ENCODE peak calls at places on chromosomes 1 and 21, in seven cellular contexts. A is endodermal cell, N is IMR-90, K is neuronal stem cell, I is K562, Z is astrocyte, Q is HCT116. B is an unnamed sample. For H3K4me1, the result is how much of the 10 kb centered on the place peaks cover.

GRCh38 chr1:236853916-236854601 is 59.0 kb downstream of the MTR start:
- DNase-seq in K (no peak), Z (peak), Q (no peak), A (no peak), N (peak), I (no peak), B (no peak)

GRCh38 chr1:100734716-100735115 is 15.2 kb downstream of the VCAM1 start:
- DNase-seq in A (no peak), N (peak), Q (no peak), Z (peak), K (no peak), I (no peak), B (no peak)

GRCh38 chr1:84836145-84836544 is 56.9 kb downstream of the LPAR3 start:
- DNase-seq in Z (no peak), K (no peak), Q (peak), N (no peak), I (no peak), A (no peak), B (no peak)

GRCh38 chr1:219478811-219479210 is 134.1 kb downstream of the ZC3H11B start:
- DNase-seq in A (no peak), I (no peak), Z (no peak), K (no peak), N (no peak), Q (no peak), B (no peak)

GRCh38 chr1:2474933-2475371 is 1.1 kb upstream of the PLCH2 start:
- DNase-seq in Z (no peak), A (no peak), N (no peak), I (peak), K (no peak), Q (no peak), B (peak)

GRCh38 chr1:183783896-183784637 is 20.9 kb upstream of the RGL1 start:
- DNase-seq in K (no peak), A (no peak), Q (no peak), N (peak), Z (peak), I (no peak), B (peak)

GRCh38 chr1:238143038-238143437 is 252.3 kb upstream of the ZP4 start:
- DNase-seq in I (no peak), Z (no peak), N (no peak), K (no peak), Q (no peak), A (no peak), B (no peak)

GRCh38 chr1:81834921-81835698 is 34.4 kb downstream of the ADGRL2 start:
- DNase-seq in N (peak), Q (no peak), Z (peak), I (no peak), K (no peak), A (no peak), B (no peak)

GRCh38 chr1:70504176-70504820 is 93.2 kb downstream of the CTH start:
- DNase-seq in N (no peak), K (no peak), A (no peak), Z (peak), Q (no peak), I (peak), B (no peak)

GRCh38 chr1:66503841-66504470 is 30.0 kb upstream of the SGIP1 start:
- DNase-seq in Z (peak), K (peak), A (peak), Q (peak), I (peak), N (peak), B (no peak)

GRCh38 chr1:211870156-211870555 is 39.6 kb upstream of the LPGAT1 start:
- DNase-seq in K (no peak), A (no peak), N (no peak), I (no peak), Z (peak), Q (no peak), B (no peak)

GRCh38 chr1:1331068-1331965 is at the start of gene TAS1R3:
- DNase-seq in N (no peak), Q (no peak), A (no peak), K (no peak), I (no peak), Z (no peak), B (no peak)

GRCh38 chr1:156282143-156282478 is 514 bp downstream of the SMG5 start:
- DNase-seq in K (no peak), I (no peak), Z (no peak), A (no peak), N (no peak), Q (peak), B (no peak)

GRCh38 chr1:221739018-221739676 is 2.7 kb downstream of the DUSP10 start:
- DNase-seq in Q (no peak), N (no peak), A (no peak), I (no peak), K (no peak), Z (no peak), B (no peak)

GRCh38 chr21:27275294-27275927 is 308.5 kb upstream of the ADAMTS5 start:
- DNase-seq in K (no peak), Z (peak), N (peak), A (no peak), I (no peak), Q (no peak), B (no peak)

GRCh38 chr1:209755926-209756607 is at the start of gene TRAF3IP3:
- DNase-seq in K (no peak), Z (no peak), Q (no peak), I (no peak), N (no peak), A (no peak), B (peak)

GRCh38 chr1:30675761-30676160 is 47.6 kb downstream of the MATN1 start:
- DNase-seq in Z (no peak), K (no peak), I (no peak), A (no peak), Q (no peak), N (peak), B (no peak)

DNA sequence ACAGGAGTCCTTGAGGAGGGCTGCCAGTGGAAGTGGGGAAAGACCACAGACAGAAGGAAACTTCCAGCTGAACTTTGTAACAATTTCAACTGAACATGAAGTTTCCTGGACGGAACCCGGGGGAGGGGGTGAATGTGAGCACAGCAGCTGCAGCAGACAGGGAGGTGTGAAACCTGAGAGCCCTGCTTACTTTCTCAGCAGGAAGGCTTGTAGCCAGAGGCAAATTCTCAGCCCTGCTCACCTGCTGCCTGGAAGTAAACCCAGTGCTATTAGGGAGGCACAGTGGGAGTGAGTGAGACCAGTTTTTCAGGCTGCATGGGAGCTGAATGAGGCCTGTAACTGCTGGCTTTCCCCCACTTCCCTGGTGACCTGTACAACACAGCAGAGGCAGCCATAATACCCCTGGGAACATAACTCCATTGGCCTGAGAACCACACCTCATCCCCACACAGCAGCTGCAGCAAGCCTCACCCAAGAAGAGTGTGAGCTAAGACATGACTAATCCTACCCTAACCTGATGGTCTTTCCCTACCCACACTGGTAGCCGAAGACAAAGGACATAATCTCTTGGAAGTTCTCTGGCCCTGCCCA is 9.6 kb upstream of the SPRR2F start:
- DNase-seq in Q (peak), K (peak), N (no peak), Z (no peak), A (peak), I (no peak), B (no peak)
- H3K27ac ChIP-seq in Q (peak), K (peak), N (no peak), Z (no peak), A (peak), I (peak), B (no peak)

GRCh38 chr1:234727018-234727757 is 117.2 kb upstream of the IRF2BP2 start:
- DNase-seq in I (peak), A (no peak), Z (no peak), Q (no peak), K (no peak), N (peak), B (no peak)

GRCh38 chr1:234725177-234726132 is 115.5 kb upstream of the IRF2BP2 start:
- DNase-seq in Z (no peak), Q (no peak), K (no peak), N (no peak), A (no peak), I (no peak), B (peak)

GRCh38 chr1:234728740-234729139 is 118.8 kb upstream of the IRF2BP2 start:
- DNase-seq in I (no peak), Z (no peak), Q (no peak), A (no peak), N (no peak), K (no peak), B (no peak)

GRCh38 chr1:234724517-234725176 is 114.7 kb upstream of the IRF2BP2 start:
- DNase-seq in K (no peak), I (peak), Z (no peak), Q (peak), A (peak), N (no peak), B (peak)

DNA sequence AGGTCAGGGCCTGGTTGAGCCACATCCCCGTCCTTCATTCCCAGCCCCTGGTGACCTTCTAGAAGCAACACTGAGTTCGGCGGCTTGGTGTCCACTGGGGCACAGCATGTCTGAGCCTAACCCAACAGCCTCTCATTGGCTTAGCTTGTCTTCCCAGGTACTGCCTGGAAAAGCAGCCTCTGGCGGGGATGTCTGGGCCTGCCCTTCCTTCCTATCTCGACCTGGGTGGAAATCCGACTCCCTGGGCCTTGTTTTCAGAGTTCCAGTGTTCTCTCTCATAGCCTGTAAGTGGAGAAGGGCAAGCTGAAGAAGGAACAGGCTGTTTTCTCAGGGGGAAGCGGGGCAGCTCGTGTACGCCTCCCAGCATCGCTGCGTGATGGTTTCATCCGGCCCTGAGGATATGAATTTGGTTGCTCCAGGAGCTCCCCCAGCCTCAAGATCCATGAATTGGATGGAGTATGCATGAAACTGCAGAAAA is 116.4 kb upstream of the IRF2BP2 start:
- DNase-seq in K (no peak), A (peak), Z (no peak), Q (no peak), N (peak), I (no peak), B (no peak)
- H3K4me1 ChIP-seq in K (half or more), A (under half), Z (half or more), Q (under half), N (half or more), I (half or more), B (half or more)

GRCh38 chr1:234898455-234899033 is 230.1 kb downstream of the TOMM20 start:
- DNase-seq in A (no peak), Z (no peak), K (no peak), N (no peak), Q (no peak), I (no peak), B (no peak)
- H3K9ac ChIP-seq in A (no peak), Z (peak), K (no peak), N (no peak), Q (no peak), I (no peak), B (peak)

DNA sequence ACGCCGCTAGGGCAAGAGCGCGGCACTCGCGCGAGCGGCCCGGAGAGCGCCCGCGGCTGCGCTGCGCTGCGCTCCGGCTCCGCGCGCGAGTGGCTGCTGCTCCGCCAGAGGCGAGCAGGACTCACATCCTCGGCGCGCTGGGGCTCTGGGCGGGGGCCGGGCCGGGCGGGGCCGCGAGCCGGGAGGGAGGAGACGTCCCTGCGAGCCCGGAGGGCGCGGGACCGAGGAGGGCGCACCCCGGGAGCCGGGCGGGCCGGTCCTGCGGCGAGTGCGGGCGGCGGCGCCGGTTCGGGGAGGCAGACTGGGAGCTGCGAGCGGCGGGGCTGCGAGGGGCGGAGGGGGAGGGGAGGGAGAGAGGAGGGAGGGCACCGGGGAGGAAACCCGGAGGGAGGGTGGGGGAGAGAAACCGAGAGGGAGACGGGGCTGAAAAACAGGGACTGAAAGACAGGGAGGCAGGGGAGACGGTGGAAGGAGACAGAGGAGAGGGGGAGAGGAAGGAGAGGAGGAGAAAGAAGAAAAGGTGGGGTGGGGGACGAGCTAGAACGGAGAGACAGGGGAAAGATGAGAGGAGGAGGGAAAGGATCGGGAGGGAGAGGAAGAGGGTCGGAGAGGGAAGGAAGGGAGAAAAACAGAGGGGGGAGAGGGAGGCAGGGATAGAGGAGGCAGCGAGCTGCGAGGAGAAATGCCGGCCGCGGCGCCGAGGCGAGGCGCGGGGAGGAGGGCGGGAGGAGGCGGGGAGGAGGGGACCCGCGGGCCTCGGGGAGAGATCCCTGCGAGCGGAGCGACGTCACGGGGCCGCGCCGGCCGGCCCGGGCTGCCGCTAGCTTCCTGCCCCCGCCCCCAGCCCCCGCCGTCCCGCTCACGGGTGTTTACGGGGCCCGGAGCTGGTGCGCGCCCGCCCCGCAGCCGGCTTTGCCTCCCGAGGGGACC is at the start of gene CAMK2N1:
- DNase-seq in Z (peak), Q (no peak), K (peak), N (peak), A (peak), I (peak), B (peak)
- H3K27ac ChIP-seq in Z (peak), Q (peak), K (peak), N (peak), A (peak), I (peak), B (peak)

DNA sequence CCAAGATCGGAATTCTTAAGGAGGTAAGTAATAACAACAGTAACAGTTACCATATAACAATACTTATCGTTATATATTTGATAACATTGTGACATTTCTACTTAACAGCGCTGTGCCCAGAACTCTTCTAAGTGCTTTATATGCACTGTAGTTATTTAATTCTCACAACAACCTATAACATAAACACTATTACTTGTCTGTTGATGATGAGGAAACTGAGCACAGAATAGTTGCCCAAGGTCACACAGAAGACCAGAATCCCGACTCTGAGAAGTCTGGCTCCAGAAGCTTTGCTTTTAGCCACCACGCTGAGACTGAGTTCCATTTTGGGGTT is 2.4 kb upstream of the ANXA9 start:
- DNase-seq in A (no peak), Z (no peak), I (no peak), N (no peak), K (no peak), Q (no peak), B (no peak)
- H3K4me1 ChIP-seq in A (under half), Z (under half), I (under half), N (under half), K (under half), Q (half or more), B (under half)

DNA sequence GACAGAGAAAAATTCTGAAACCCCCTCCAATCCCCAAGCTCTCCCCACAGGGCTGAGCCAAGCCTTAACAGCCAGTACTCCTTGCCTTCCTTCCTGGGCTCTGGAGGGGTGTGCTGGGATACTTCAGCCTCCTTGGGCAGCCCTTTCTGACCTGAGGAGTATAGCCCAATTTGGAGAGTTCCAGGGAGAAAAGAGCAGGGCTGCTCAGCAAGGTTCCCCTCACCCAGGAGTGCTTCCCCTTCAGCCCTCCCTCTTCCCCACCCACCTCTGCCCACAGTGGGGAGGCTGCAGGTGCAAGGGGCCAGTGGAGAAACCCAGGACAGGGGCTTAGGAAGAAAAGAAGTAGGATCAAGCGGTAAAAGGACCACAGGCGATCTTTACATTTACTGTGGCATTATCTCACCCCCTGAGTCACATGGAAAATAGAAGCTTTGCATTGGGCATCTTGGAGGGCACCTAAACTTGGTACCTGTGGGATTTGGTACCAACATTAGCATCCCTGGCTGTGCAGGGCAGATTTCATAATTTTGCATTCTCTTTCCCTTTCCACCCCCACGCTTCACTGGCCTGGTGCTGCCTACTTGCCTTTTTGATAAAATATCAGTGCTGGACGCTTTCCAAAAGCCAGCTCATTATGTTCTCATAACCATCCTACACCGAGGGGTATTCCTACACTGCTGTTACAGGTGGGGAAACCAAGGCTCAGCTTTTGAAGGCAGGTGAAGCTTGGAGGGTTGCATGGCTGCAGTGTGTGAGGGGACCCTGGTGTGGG is 2.8 kb upstream of the ADORA1 start:
- DNase-seq in A (peak), Q (no peak), I (no peak), N (peak), K (no peak), Z (peak), B (no peak)
- H3K9ac ChIP-seq in A (no peak), Q (no peak), I (no peak), N (no peak), K (no peak), Z (no peak), B (no peak)

GRCh38 chr1:53297226-53297625 is 30.6 kb downstream of the LRP8 start:
- DNase-seq in Q (no peak), I (no peak), N (no peak), A (no peak), Z (no peak), K (no peak), B (no peak)
- H3K27ac ChIP-seq in Q (no peak), I (no peak), N (no peak), A (no peak), Z (no peak), K (no peak), B (no peak)

GRCh38 chr1:207808322-207808705 is 56.5 kb downstream of the CD46 start:
- DNase-seq in I (no peak), Z (no peak), A (peak), K (no peak), N (no peak), Q (no peak), B (peak)
- H3K4me1 ChIP-seq in I (half or more), Z (under half), A (under half), K (under half), N (under half), Q (under half), B (under half)